ENCODE peak calls at places on chromosome 13, in six cellular contexts. One of them, this sample, is unnamed.

GRCh38 chr13:51451134-51451466 is 1.7 kb downstream of the INTS6 start:
- DNase-seq in testis: no peak
- DNase-seq in esophagus squamous epithelium: no peak
- DNase-seq in prostate gland: no peak
- DNase-seq in psoas muscle: no peak
- DNase-seq in brain microvascular endothelial cell: no peak
- DNase-seq in this sample: no peak

GRCh38 chr13:113920606-113921306 is 53.1 kb downstream of the C13orf46 start:
- DNase-seq in testis: peak
- DNase-seq in prostate gland: no peak
- DNase-seq in brain microvascular endothelial cell: no peak
- DNase-seq in psoas muscle: no peak
- DNase-seq in esophagus squamous epithelium: no peak
- DNase-seq in this sample: no peak

GRCh38 chr13:50080856-50081105 is 65.5 kb downstream of the KCNRG start:
- DNase-seq in brain microvascular endothelial cell: no peak
- DNase-seq in prostate gland: no peak
- DNase-seq in testis: no peak
- DNase-seq in esophagus squamous epithelium: no peak
- DNase-seq in psoas muscle: no peak
- DNase-seq in this sample: peak

GRCh38 chr13:75312884-75313520 is 169.0 kb downstream of the TBC1D4 start:
- DNase-seq in esophagus squamous epithelium: no peak
- DNase-seq in testis: no peak
- DNase-seq in psoas muscle: no peak
- DNase-seq in brain microvascular endothelial cell: no peak
- DNase-seq in prostate gland: no peak
- DNase-seq in this sample: no peak

GRCh38 chr13:51017516-51017915 is 93.6 kb downstream of the C13orf42 start:
- DNase-seq in testis: no peak
- DNase-seq in psoas muscle: no peak
- DNase-seq in esophagus squamous epithelium: no peak
- DNase-seq in brain microvascular endothelial cell: no peak
- DNase-seq in prostate gland: no peak
- DNase-seq in this sample: no peak

GRCh38 chr13:48126944-48127814 is 32.3 kb upstream of the MED4 start:
- DNase-seq in esophagus squamous epithelium: no peak
- DNase-seq in prostate gland: peak
- DNase-seq in brain microvascular endothelial cell: peak
- DNase-seq in psoas muscle: peak
- DNase-seq in testis: peak
- DNase-seq in this sample: peak

GRCh38 chr13:38452656-38453055 is 103.0 kb downstream of the UFM1 start:
- DNase-seq in psoas muscle: no peak
- DNase-seq in brain microvascular endothelial cell: no peak
- DNase-seq in esophagus squamous epithelium: no peak
- DNase-seq in testis: no peak
- DNase-seq in prostate gland: no peak
- DNase-seq in this sample: no peak

GRCh38 chr13:106103779-106104178 is 431.7 kb downstream of the EFNB2 start:
- DNase-seq in testis: no peak
- DNase-seq in brain microvascular endothelial cell: peak
- DNase-seq in esophagus squamous epithelium: no peak
- DNase-seq in psoas muscle: no peak
- DNase-seq in prostate gland: no peak
- DNase-seq in this sample: peak

GRCh38 chr13:47426126-47426849 is 529.4 kb upstream of the HTR2A start:
- DNase-seq in esophagus squamous epithelium: no peak
- DNase-seq in testis: no peak
- DNase-seq in brain microvascular endothelial cell: peak
- DNase-seq in prostate gland: no peak
- DNase-seq in psoas muscle: no peak
- DNase-seq in this sample: peak

GRCh38 chr13:33183431-33184130 is 102.0 kb downstream of the STARD13 start:
- DNase-seq in testis: no peak
- DNase-seq in psoas muscle: no peak
- DNase-seq in prostate gland: no peak
- DNase-seq in brain microvascular endothelial cell: peak
- DNase-seq in esophagus squamous epithelium: no peak
- DNase-seq in this sample: peak

GRCh38 chr13:67118277-67118676 is 111.9 kb downstream of the PCDH9 start:
- DNase-seq in psoas muscle: no peak
- DNase-seq in brain microvascular endothelial cell: no peak
- DNase-seq in prostate gland: no peak
- DNase-seq in esophagus squamous epithelium: no peak
- DNase-seq in testis: no peak
- DNase-seq in this sample: no peak

GRCh38 chr13:64819081-64819480 is 2411.1 kb downstream of the PCDH9 start:
- DNase-seq in prostate gland: no peak
- DNase-seq in esophagus squamous epithelium: no peak
- DNase-seq in testis: no peak
- DNase-seq in brain microvascular endothelial cell: no peak
- DNase-seq in psoas muscle: no peak
- DNase-seq in this sample: peak

GRCh38 chr13:114049026-114049425 is 75.2 kb upstream of the C13orf46 start:
- DNase-seq in psoas muscle: no peak
- DNase-seq in brain microvascular endothelial cell: no peak
- DNase-seq in testis: no peak
- DNase-seq in esophagus squamous epithelium: no peak
- DNase-seq in prostate gland: no peak
- DNase-seq in this sample: no peak

GRCh38 chr13:113827021-113827420 is 36.9 kb downstream of the GAS6 start:
- DNase-seq in psoas muscle: peak
- DNase-seq in testis: no peak
- DNase-seq in brain microvascular endothelial cell: no peak
- DNase-seq in prostate gland: no peak
- DNase-seq in esophagus squamous epithelium: no peak
- DNase-seq in this sample: no peak

GRCh38 chr13:59038824-59039223 is 1124.9 kb downstream of the DIAPH3 start:
- DNase-seq in brain microvascular endothelial cell: peak
- DNase-seq in prostate gland: no peak
- DNase-seq in esophagus squamous epithelium: no peak
- DNase-seq in psoas muscle: no peak
- DNase-seq in testis: no peak
- DNase-seq in this sample: peak

GRCh38 chr13:77312311-77312710 is 14.6 kb downstream of the MYCBP2 start:
- DNase-seq in prostate gland: no peak
- DNase-seq in esophagus squamous epithelium: no peak
- DNase-seq in brain microvascular endothelial cell: no peak
- DNase-seq in psoas muscle: no peak
- DNase-seq in testis: no peak
- DNase-seq in this sample: no peak

GRCh38 chr13:42113478-42113877 is 65.0 kb downstream of the DGKH start:
- DNase-seq in esophagus squamous epithelium: no peak
- DNase-seq in brain microvascular endothelial cell: no peak
- DNase-seq in prostate gland: no peak
- DNase-seq in testis: no peak
- DNase-seq in psoas muscle: no peak
- DNase-seq in this sample: peak

GRCh38 chr13:101916108-101916757 is 463.8 kb downstream of the ITGBL1 start:
- DNase-seq in esophagus squamous epithelium: no peak
- DNase-seq in brain microvascular endothelial cell: peak
- DNase-seq in testis: peak
- DNase-seq in psoas muscle: no peak
- DNase-seq in prostate gland: no peak
- DNase-seq in this sample: no peak

GRCh38 chr13:101915755-101916107 is 463.3 kb downstream of the ITGBL1 start:
- DNase-seq in prostate gland: no peak
- DNase-seq in testis: no peak
- DNase-seq in brain microvascular endothelial cell: no peak
- DNase-seq in psoas muscle: no peak
- DNase-seq in esophagus squamous epithelium: no peak
- DNase-seq in this sample: no peak

GRCh38 chr13:101917475-101917810 is 465.0 kb downstream of the ITGBL1 start:
- DNase-seq in psoas muscle: no peak
- DNase-seq in brain microvascular endothelial cell: no peak
- DNase-seq in prostate gland: no peak
- DNase-seq in esophagus squamous epithelium: no peak
- DNase-seq in testis: no peak
- DNase-seq in this sample: no peak

GRCh38 chr13:101916758-101917474 is 464.4 kb downstream of the ITGBL1 start:
- DNase-seq in esophagus squamous epithelium: no peak
- DNase-seq in brain microvascular endothelial cell: no peak
- DNase-seq in prostate gland: no peak
- DNase-seq in psoas muscle: no peak
- DNase-seq in testis: no peak
- DNase-seq in this sample: no peak

GRCh38 chr13:101915333-101915732 is 462.9 kb downstream of the ITGBL1 start:
- DNase-seq in esophagus squamous epithelium: no peak
- DNase-seq in psoas muscle: no peak
- DNase-seq in testis: no peak
- DNase-seq in prostate gland: no peak
- DNase-seq in brain microvascular endothelial cell: no peak
- DNase-seq in this sample: no peak
- H3K4me3 ChIP-seq in esophagus squamous epithelium: no peak
- H3K4me3 ChIP-seq in psoas muscle: no peak
- H3K4me3 ChIP-seq in testis: no peak
- H3K4me3 ChIP-seq in prostate gland: no peak
- H3K4me3 ChIP-seq in brain microvascular endothelial cell: no peak
- H3K4me3 ChIP-seq in this sample: no peak

GRCh38 chr13:98480915-98481510 is 95.9 kb downstream of the STK24 start:
- DNase-seq in prostate gland: no peak
- DNase-seq in esophagus squamous epithelium: no peak
- DNase-seq in testis: no peak
- DNase-seq in brain microvascular endothelial cell: peak
- DNase-seq in psoas muscle: no peak
- DNase-seq in this sample: peak

GRCh38 chr13:98481511-98481951 is 95.4 kb downstream of the STK24 start:
- DNase-seq in psoas muscle: no peak
- DNase-seq in testis: no peak
- DNase-seq in brain microvascular endothelial cell: no peak
- DNase-seq in esophagus squamous epithelium: no peak
- DNase-seq in prostate gland: no peak
- DNase-seq in this sample: no peak

GRCh38 chr13:98484289-98485219 is 92.4 kb downstream of the STK24 start:
- DNase-seq in testis: peak
- DNase-seq in psoas muscle: peak
- DNase-seq in brain microvascular endothelial cell: peak
- DNase-seq in prostate gland: peak
- DNase-seq in esophagus squamous epithelium: no peak
- DNase-seq in this sample: peak

GRCh38 chr13:98483636-98484288 is 93.1 kb downstream of the STK24 start:
- DNase-seq in psoas muscle: no peak
- DNase-seq in prostate gland: peak
- DNase-seq in brain microvascular endothelial cell: no peak
- DNase-seq in testis: no peak
- DNase-seq in esophagus squamous epithelium: no peak
- DNase-seq in this sample: no peak

DNA sequence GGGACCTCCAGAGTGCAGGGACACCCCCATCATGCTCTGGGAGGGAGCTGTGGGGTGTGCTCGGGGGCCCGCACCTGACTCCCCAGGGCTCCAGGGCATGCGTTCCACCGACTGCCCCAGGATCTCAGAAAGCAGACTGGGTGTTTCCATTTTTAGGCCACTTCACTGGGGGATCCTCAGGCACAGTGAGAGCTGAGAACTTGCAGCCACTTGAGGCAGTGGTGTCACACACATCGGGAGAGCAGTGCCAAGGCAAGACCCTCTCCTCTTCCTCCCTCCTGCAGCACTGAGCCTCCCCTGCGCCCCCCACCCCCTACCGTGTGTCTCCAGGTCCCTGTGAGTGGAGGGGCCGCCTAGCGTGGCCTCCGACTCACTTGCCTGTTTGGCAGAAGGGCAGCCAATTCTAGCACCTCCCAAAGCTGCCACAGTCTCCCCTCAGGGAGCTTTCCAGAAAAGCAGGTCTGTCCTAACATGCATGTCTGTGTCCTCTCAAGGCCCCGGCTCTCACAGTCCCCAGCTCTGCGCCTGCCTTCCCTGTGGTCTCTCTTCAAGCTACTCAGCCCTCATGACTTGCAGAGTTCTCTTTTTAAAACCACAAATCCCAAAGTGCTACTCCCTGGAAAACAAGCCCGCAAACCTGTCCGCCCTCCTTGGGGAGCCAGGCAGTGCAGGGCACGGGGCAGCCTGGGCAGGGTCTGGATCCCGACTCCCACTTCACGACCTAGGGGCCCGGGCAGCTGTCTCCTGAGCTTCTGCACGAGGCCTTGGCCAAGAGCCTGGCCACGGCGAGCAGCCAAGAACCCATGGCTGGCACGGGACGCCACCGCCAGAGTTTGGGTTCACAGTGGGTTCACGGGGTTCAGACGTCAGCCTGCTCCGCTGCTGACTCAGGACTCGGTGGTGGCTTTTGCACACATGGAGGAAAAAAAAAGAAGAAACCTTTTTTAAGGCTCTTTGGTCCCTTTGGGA is 94.1 kb downstream of the STK24 start:
- DNase-seq in brain microvascular endothelial cell: peak
- DNase-seq in esophagus squamous epithelium: no peak
- DNase-seq in testis: peak
- DNase-seq in prostate gland: peak
- DNase-seq in psoas muscle: peak
- DNase-seq in this sample: peak
- TF ChIP-seq CTCF in brain microvascular endothelial cell: peak
- TF ChIP-seq CTCF in esophagus squamous epithelium: no peak
- TF ChIP-seq CTCF in testis: no peak
- TF ChIP-seq CTCF in prostate gland: no peak
- TF ChIP-seq CTCF in psoas muscle: peak
- TF ChIP-seq CTCF in this sample: no peak

GRCh38 chr13:36998624-36999041 is 507 bp downstream of the ALG5 start:
- DNase-seq in prostate gland: no peak
- DNase-seq in esophagus squamous epithelium: no peak
- DNase-seq in psoas muscle: peak
- DNase-seq in brain microvascular endothelial cell: no peak
- DNase-seq in testis: peak
- DNase-seq in this sample: no peak

GRCh38 chr13:36999054-36999927 is at the start of gene ALG5:
- DNase-seq in esophagus squamous epithelium: peak
- DNase-seq in prostate gland: peak
- DNase-seq in psoas muscle: peak
- DNase-seq in testis: peak
- DNase-seq in brain microvascular endothelial cell: peak
- DNase-seq in this sample: peak

GRCh38 chr13:36997716-36998427 is 1.3 kb downstream of the ALG5 start:
- DNase-seq in esophagus squamous epithelium: no peak
- DNase-seq in prostate gland: no peak
- DNase-seq in psoas muscle: no peak
- DNase-seq in brain microvascular endothelial cell: no peak
- DNase-seq in testis: no peak
- DNase-seq in this sample: no peak

DNA sequence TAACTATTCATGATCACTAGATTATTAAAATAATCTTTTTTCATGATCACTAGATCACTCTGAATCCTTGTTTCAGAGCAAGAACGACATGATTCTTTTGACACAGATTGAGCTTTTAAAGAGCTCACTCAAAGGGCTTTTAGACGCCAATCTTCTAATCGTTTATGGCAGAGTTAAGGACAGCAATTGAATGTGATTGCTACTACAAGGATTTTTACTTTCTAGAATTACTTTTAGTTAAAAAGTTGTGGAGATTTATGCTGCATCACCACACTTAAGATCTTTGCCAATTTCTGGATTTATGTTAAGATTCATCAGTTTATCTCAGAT is 1.3 kb downstream of the EXOSC8 start:
- DNase-seq in testis: no peak
- DNase-seq in psoas muscle: no peak
- DNase-seq in brain microvascular endothelial cell: no peak
- DNase-seq in prostate gland: no peak
- DNase-seq in esophagus squamous epithelium: no peak
- DNase-seq in this sample: no peak
- H3K4me3 ChIP-seq in testis: no peak
- H3K4me3 ChIP-seq in psoas muscle: peak
- H3K4me3 ChIP-seq in brain microvascular endothelial cell: peak
- H3K4me3 ChIP-seq in prostate gland: no peak
- H3K4me3 ChIP-seq in esophagus squamous epithelium: no peak
- H3K4me3 ChIP-seq in this sample: no peak

GRCh38 chr13:101049166-101049850 is 367.0 kb downstream of the NALCN start:
- DNase-seq in brain microvascular endothelial cell: no peak
- DNase-seq in prostate gland: no peak
- DNase-seq in esophagus squamous epithelium: no peak
- DNase-seq in psoas muscle: no peak
- DNase-seq in testis: no peak
- DNase-seq in this sample: peak
- TF ChIP-seq CTCF in brain microvascular endothelial cell: no peak
- TF ChIP-seq CTCF in prostate gland: no peak
- TF ChIP-seq CTCF in esophagus squamous epithelium: no peak
- TF ChIP-seq CTCF in psoas muscle: no peak
- TF ChIP-seq CTCF in testis: no peak
- TF ChIP-seq CTCF in this sample: no peak

This sample was measured in cardiac fibroblast.